ENCODE peak calls at places on chromosome 19, in seven cellular contexts. N is memory B cell; W is stimulated activated CD8-positive, alpha-beta memory T cell treated with anti-CD3 and anti-CD28 coated beads, Interleukin-2, amount 100 ng/mL, for 48 hours; I is HS-5; X is T-helper 17 cell; B is cardiac fibroblast; S is sciatic nerve. R is an unnamed sample.

GRCh38 chr19:31252476-31252875 is 96.8 kb downstream of the TSHZ3 start:
- DNase-seq in I (no peak), B (no peak), X (no peak), N (no peak), S (no peak), W (no peak), R (no peak)

GRCh38 chr19:246551-246950 is 44.7 kb downstream of the PLPP2 start:
- DNase-seq in B (no peak), X (no peak), S (no peak), W (no peak), I (no peak), N (no peak), R (peak; percentile 47)

GRCh38 chr19:29487432-29487831 is 38.4 kb upstream of the VSTM2B start:
- DNase-seq in S (no peak), W (no peak), I (no peak), X (no peak), B (no peak), N (no peak), R (peak; percentile 25)

GRCh38 chr19:29690842-29691241 is 24.2 kb downstream of the C19orf12 start:
- DNase-seq in X (no peak), N (no peak), W (no peak), I (no peak), S (no peak), B (peak; percentile 80), R (no peak)

GRCh38 chr19:6947745-6948144 is 60.4 kb downstream of the ADGRE1 start:
- DNase-seq in X (no peak), W (peak; percentile 24), B (peak; percentile 86), N (no peak), I (peak; percentile 85), S (no peak), R (no peak)

GRCh38 chr19:38056646-38057045 is 149.6 kb downstream of the SIPA1L3 start:
- DNase-seq in W (no peak), I (no peak), B (no peak), N (no peak), S (no peak), X (no peak), R (no peak)

GRCh38 chr19:16470911-16471811 is 609 bp downstream of the EPS15L1 start:
- DNase-seq in X (no peak), S (peak; percentile 65), I (no peak), W (peak; percentile 10), N (no peak), B (peak; percentile 72), R (peak; percentile 53)

GRCh38 chr19:2084993-2085720 is 11.0 kb downstream of the MOB3A start:
- DNase-seq in X (peak; percentile 84), I (no peak), B (peak; percentile 64), N (peak; percentile 92), S (no peak), W (peak; percentile 86), R (peak; percentile 91)

GRCh38 chr19:39778763-39779162 is at the start of gene LEUTX:
- DNase-seq in B (no peak), W (peak; percentile 11), I (no peak), X (no peak), N (no peak), S (no peak), R (no peak)

GRCh38 chr19:821228-821975 is at the start of gene PLPPR3:
- DNase-seq in I (no peak), B (no peak), S (no peak), X (no peak), W (no peak), N (no peak), R (no peak)

GRCh38 chr19:39032164-39032918 is at the start of gene FBXO27:
- DNase-seq in B (peak; percentile 5), W (no peak), S (no peak), I (no peak), N (no peak), X (no peak), R (peak; percentile 52)

GRCh38 chr19:43438291-43439162 is 23.8 kb downstream of the TEX101 start:
- DNase-seq in B (peak; percentile 64), W (no peak), N (no peak), I (peak; percentile 24), X (no peak), S (no peak), R (no peak)

GRCh38 chr19:5470264-5470671 is 15.1 kb downstream of the ZNRF4 start:
- DNase-seq in X (no peak), I (no peak), S (no peak), N (no peak), B (no peak), W (no peak), R (no peak)

R was measured in lower lobe of right lung.